ENCODE peak calls at places on chromosomes 11 and 22, in nine cellular contexts. E is lower lobe of right lung, F is PC-3, Y is transverse colon, M is Panc1, X is astrocyte, C is endothelial cell of umbilical vein, B is thoracic aorta, T is OCI-LY7. P is an unnamed sample.

GRCh38 chr22:42978453-42979103 is 36.4 kb downstream of the PACSIN2 start:
- DNase-seq in F (peak; percentile 78), C (peak; percentile 76), M (no peak), X (peak; percentile 77), Y (no peak), B (no peak), E (no peak), T (no peak), P (no peak)

GRCh38 chr11:62791501-62792192 is at the start of gene TMEM223:
- DNase-seq in C (peak; percentile 81), M (no peak), Y (peak; percentile 93), B (peak; percentile 59), T (peak; percentile 87), E (peak; percentile 93), F (peak; percentile 88), X (peak; percentile 49), P (peak; percentile 90)

GRCh38 chr22:48306284-48306683 is 1521.4 kb downstream of the BRD1 start:
- DNase-seq in F (no peak), B (no peak), T (no peak), E (no peak), C (no peak), M (no peak), X (no peak), Y (no peak), P (no peak)

GRCh38 chr11:119712459-119713360 is 16.3 kb downstream of the NECTIN1 start:
- DNase-seq in X (no peak), F (no peak), Y (no peak), B (no peak), C (no peak), E (no peak), M (no peak), T (no peak), P (no peak)

GRCh38 chr11:71486320-71486719 is 33.3 kb downstream of the NADSYN1 start:
- DNase-seq in E (no peak), X (no peak), Y (no peak), F (no peak), C (no peak), T (no peak), M (no peak), B (no peak), P (no peak)

GRCh38 chr11:116840224-116840745 is 2.9 kb upstream of the APOA1 start:
- DNase-seq in F (no peak), Y (no peak), B (no peak), E (no peak), X (no peak), T (peak; percentile 25), C (no peak), M (no peak), P (no peak)

GRCh38 chr11:107736546-107736945 is 24.7 kb upstream of the SLN start:
- DNase-seq in F (no peak), B (no peak), T (no peak), Y (no peak), M (no peak), E (no peak), X (no peak), C (no peak), P (no peak)

GRCh38 chr11:95767498-95767897 is 22.1 kb downstream of the FAM76B start:
- DNase-seq in X (peak; percentile 8), E (no peak), B (no peak), Y (no peak), C (no peak), T (no peak), M (no peak), F (peak; percentile 25), P (no peak)

GRCh38 chr11:99370557-99371200 is 349.9 kb downstream of the CNTN5 start:
- DNase-seq in T (no peak), B (no peak), Y (no peak), C (no peak), X (peak; percentile 47), M (no peak), F (peak; percentile 75), E (no peak), P (no peak)

GRCh38 chr22:35894464-35894878 is 134.2 kb downstream of the RBFOX2 start:
- DNase-seq in M (no peak), T (peak; percentile 72), C (no peak), B (peak; percentile 10), Y (peak; percentile 15), E (no peak), X (no peak), F (no peak), P (no peak)

GRCh38 chr11:30522825-30523224 is 63.3 kb downstream of the MPPED2 start:
- DNase-seq in F (no peak), T (no peak), B (no peak), X (no peak), C (no peak), E (no peak), Y (no peak), M (no peak), P (no peak)

GRCh38 chr11:16577490-16577889 is 161.0 kb upstream of the C11orf58 start:
- DNase-seq in E (no peak), C (no peak), T (no peak), F (no peak), X (no peak), Y (no peak), B (no peak), M (no peak), P (no peak)

GRCh38 chr22:22773979-22774738 is 113.5 kb upstream of the IGLL5 start:
- DNase-seq in E (no peak), Y (no peak), X (no peak), C (no peak), B (no peak), T (peak; percentile 80), F (no peak), M (no peak), P (no peak)

GRCh38 chr11:62599909-62600308 is 1.8 kb downstream of the MTA2 start:
- DNase-seq in M (no peak), X (no peak), E (no peak), B (no peak), F (no peak), Y (no peak), C (no peak), T (no peak), P (no peak)

GRCh38 chr22:40462195-40462988 is 92.0 kb downstream of the SGSM3 start:
- DNase-seq in C (no peak), M (no peak), E (no peak), Y (no peak), B (no peak), X (no peak), F (no peak), T (peak; percentile 53), P (no peak)

GRCh38 chr11:32418836-32419235 is 16.5 kb downstream of the WT1 start:
- DNase-seq in C (no peak), F (peak; percentile 4), B (no peak), T (no peak), X (no peak), Y (no peak), E (no peak), M (no peak), P (no peak)

GRCh38 chr22:18152519-18152918 is 2.5 kb downstream of the USP18 start:
- DNase-seq in Y (no peak), B (no peak), M (no peak), F (no peak), X (no peak), C (no peak), E (no peak), T (no peak), P (no peak)

GRCh38 chr22:18154821-18155390 is 4.9 kb downstream of the USP18 start:
- DNase-seq in E (no peak), M (no peak), F (no peak), T (no peak), X (no peak), C (no peak), Y (no peak), B (no peak), P (no peak)

GRCh38 chr22:18157714-18158028 is 7.7 kb downstream of the USP18 start:
- DNase-seq in T (no peak), Y (no peak), B (no peak), X (no peak), E (no peak), M (no peak), F (no peak), C (no peak), P (no peak)

GRCh38 chr22:18156878-18157713 is 7.1 kb downstream of the USP18 start:
- DNase-seq in T (peak; percentile 61), X (peak; percentile 100), F (peak; percentile 86), Y (peak; percentile 71), C (peak; percentile 83), M (no peak), E (no peak), B (peak; percentile 47), P (no peak)
- TF ChIP-seq CTCF in T (peak; percentile 84), X (peak; percentile 92), F (peak; percentile 86), Y (peak; percentile 61), C (peak; percentile 77), M (peak; percentile 86), E (peak; percentile 54), B (peak; percentile 64), P (peak; percentile 44)

DNA sequence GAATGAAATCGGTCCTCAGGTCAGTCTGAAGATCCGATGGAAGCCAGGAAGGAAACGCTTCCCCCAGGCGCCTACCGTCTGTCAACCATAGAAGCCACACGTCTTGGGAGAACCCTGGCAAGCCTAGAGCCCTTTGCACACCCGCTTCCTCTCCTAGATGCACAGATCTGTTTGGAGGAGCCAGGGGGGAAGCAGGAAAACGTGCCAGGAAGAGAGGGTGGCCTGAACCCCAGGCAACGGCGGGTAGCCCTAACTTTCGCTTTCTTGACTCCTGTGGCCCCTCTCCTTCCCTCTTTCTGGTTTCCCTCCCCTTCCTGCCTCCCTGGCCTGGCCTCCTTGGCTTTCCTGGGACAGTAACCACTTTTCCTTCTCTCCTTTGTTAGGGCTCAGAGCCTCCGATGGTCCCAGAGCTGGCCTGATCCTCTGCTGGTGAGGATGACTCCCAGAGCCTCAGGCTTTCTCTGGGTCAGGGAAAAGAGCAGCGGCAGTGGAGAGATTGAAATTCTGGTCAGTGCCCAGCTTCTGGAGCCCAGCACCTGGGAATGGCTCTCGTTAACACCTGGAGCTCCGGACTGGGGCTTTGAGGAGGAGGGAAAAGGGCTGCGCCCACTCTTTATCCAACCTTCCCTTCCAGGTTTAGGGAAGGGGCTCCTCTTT is 2.1 kb downstream of the FXYD6 start:
- DNase-seq in Y (no peak), X (no peak), F (no peak), C (no peak), B (no peak), E (no peak), M (no peak), T (no peak), P (no peak)
- H3K4me1 ChIP-seq in Y (peaks cover 64% of the 10 kb centered on the region), X (peaks cover 5% of the 10 kb centered on the region), F (no peaks in the 10 kb centered on the region), C (no peaks in the 10 kb centered on the region), B (no peaks in the 10 kb centered on the region), E (peaks cover 61% of the 10 kb centered on the region), M (peaks cover 12% of the 10 kb centered on the region), T (no peaks in the 10 kb centered on the region), P (peaks cover 5% of the 10 kb centered on the region)

GRCh38 chr11:80227915-80228314 is 787.1 kb upstream of the TENM4 start:
- DNase-seq in E (no peak), B (no peak), T (no peak), C (no peak), X (no peak), Y (no peak), M (no peak), F (no peak), P (no peak)
- H3K27ac ChIP-seq in E (no peak overlapping the region), B (no peak overlapping the region), T (no peak overlapping the region), C (no peak overlapping the region), X (no peak overlapping the region), Y (no peak overlapping the region), M (no peak overlapping the region), F (no peak overlapping the region), P (no peak overlapping the region)

GRCh38 chr11:26551186-26551801 is 20.8 kb downstream of the MUC15 start:
- DNase-seq in X (no peak), T (no peak), E (no peak), B (no peak), M (no peak), Y (no peak), C (no peak), F (peak; percentile 12), P (no peak)
- TF ChIP-seq CTCF in X (peak; percentile 32), T (peak; percentile 70), E (peak; percentile 36), B (no peak), M (peak; percentile 40), Y (peak; percentile 23), C (no peak), F (peak; percentile 59), P (peak; percentile 41)